ENCODE peak calls at places on chromosomes 7 and 10, in eight cellular contexts. S is RPMI7951; V is pons; U is stimulated activated CD4-positive, alpha-beta T cell treated with anti-CD3 and anti-CD28 coated beads, Interleukin-12 subunit alpha, Interleukin-12 subunit beta, amount 100 ng/mL, for 4 hours; R is ascending aorta; A is PC-3; W is NCI-H526 treated with DMSO at 0.1 percent for 48 hours; H is upper lobe of right lung. J is an unnamed sample.

GRCh38 chr10:76297787-76298281 is 866.4 kb downstream of the LRMDA start:
- DNase-seq in S (no peak), V (no peak), U (no peak), R (no peak), A (no peak), W (peak), H (no peak), J (no peak)

GRCh38 chr7:17370901-17371550 is 72.6 kb downstream of the AHR start:
- DNase-seq in S (peak), V (no peak), U (no peak), R (no peak), A (peak), W (no peak), H (no peak), J (no peak)

GRCh38 chr7:65907501-65908198 is 34.8 kb downstream of the VKORC1L1 start:
- DNase-seq in S (no peak), V (no peak), U (no peak), R (no peak), A (no peak), W (no peak), H (no peak), J (no peak)

GRCh38 chr10:123156091-123156490 is 1.9 kb downstream of the BUB3 start:
- DNase-seq in S (no peak), V (no peak), U (no peak), R (no peak), A (peak), W (no peak), H (no peak), J (no peak)

GRCh38 chr7:98162758-98163157 is 48.5 kb upstream of the BHLHA15 start:
- DNase-seq in S (no peak), V (peak), U (no peak), R (no peak), A (no peak), W (no peak), H (no peak), J (no peak)

GRCh38 chr7:99953649-99954048 is 22.2 kb downstream of the AZGP1 start:
- DNase-seq in S (no peak), V (no peak), U (no peak), R (peak), A (peak), W (no peak), H (peak), J (no peak)

GRCh38 chr7:67251986-67252558 is 255.4 kb downstream of the TYW1 start:
- DNase-seq in S (no peak), V (no peak), U (no peak), R (no peak), A (no peak), W (no peak), H (no peak), J (no peak)

GRCh38 chr7:107150375-107151073 is 18.3 kb upstream of the HBP1 start:
- DNase-seq in S (peak), V (peak), U (peak), R (peak), A (peak), W (peak), H (no peak), J (peak)

GRCh38 chr7:17677408-17677807 is 262.9 kb downstream of the SNX13 start:
- DNase-seq in S (no peak), V (no peak), U (no peak), R (no peak), A (no peak), W (no peak), H (no peak), J (no peak)

GRCh38 chr10:50224330-50224952 is 26.9 kb downstream of the ASAH2 start:
- DNase-seq in S (peak), V (peak), U (no peak), R (no peak), A (peak), W (peak), H (no peak), J (peak)

GRCh38 chr7:36564500-36564899 is 159.8 kb downstream of the AOAH start:
- DNase-seq in S (no peak), V (no peak), U (no peak), R (no peak), A (no peak), W (no peak), H (no peak), J (no peak)

GRCh38 chr7:91353923-91354322 is 89.7 kb downstream of the FZD1 start:
- DNase-seq in S (no peak), V (no peak), U (no peak), R (no peak), A (no peak), W (no peak), H (no peak), J (no peak)

GRCh38 chr7:3991771-3992231 is 690.3 kb upstream of the FOXK1 start:
- DNase-seq in S (no peak), V (no peak), U (no peak), R (no peak), A (no peak), W (no peak), H (no peak), J (no peak)

GRCh38 chr10:34854147-34854601 is 39.1 kb upstream of the PARD3 start:
- DNase-seq in S (peak), V (peak), U (no peak), R (no peak), A (peak), W (no peak), H (no peak), J (peak)